ENCODE peak calls at places on chromosome 15, in six cellular contexts. Y is progenitor cell of endocrine pancreas, O is cardiac muscle cell, J is uterus, B is RWPE2, C is IMR-90. I is an unnamed sample.

GRCh38 chr15:61049934-61050333 is 179.2 kb downstream of the RORA start:
- DNase-seq in B (no peak), C (peak), O (no peak), J (no peak), Y (no peak), I (no peak)

GRCh38 chr15:77633913-77634265 is 1.2 kb upstream of the LINGO1 start:
- DNase-seq in C (no peak), O (peak), Y (no peak), J (no peak), B (no peak), I (no peak)

GRCh38 chr15:22919171-22919570 is 61.0 kb downstream of the CYFIP1 start:
- DNase-seq in Y (no peak), C (no peak), B (no peak), O (no peak), J (no peak), I (no peak)

GRCh38 chr15:45457641-45458539 is 64.7 kb downstream of the SLC30A4 start:
- DNase-seq in O (peak), Y (peak), B (no peak), J (peak), C (peak), I (peak)

GRCh38 chr15:82648257-82649103 is 1.3 kb upstream of the CPEB1 start:
- DNase-seq in J (peak), B (no peak), O (peak), Y (no peak), C (no peak), I (no peak)

GRCh38 chr15:85831415-85832113 is 36.8 kb upstream of the KLHL25 start:
- DNase-seq in O (peak), B (no peak), J (peak), C (peak), Y (peak), I (peak)

GRCh38 chr15:44029940-44030568 is 165.0 kb downstream of the FRMD5 start:
- DNase-seq in O (no peak), J (no peak), C (peak), B (no peak), Y (no peak), I (no peak)

GRCh38 chr15:65385868-65386253 is 8.1 kb upstream of the IGDCC3 start:
- DNase-seq in B (no peak), Y (no peak), C (no peak), O (no peak), J (peak), I (no peak)

GRCh38 chr15:35737521-35737920 is 191.6 kb upstream of the DPH6 start:
- DNase-seq in O (no peak), C (peak), J (no peak), B (no peak), Y (no peak), I (no peak)

GRCh38 chr15:68224546-68225250 is 4.8 kb downstream of the CLN6 start:
- DNase-seq in J (no peak), Y (no peak), O (no peak), B (peak), C (no peak), I (no peak)

GRCh38 chr15:84702961-84703482 is 12.9 kb downstream of the SEC11A start:
- DNase-seq in B (no peak), O (no peak), Y (no peak), J (peak), C (peak), I (no peak)

GRCh38 chr15:66882251-66883020 is 180.4 kb downstream of the SMAD6 start:
- DNase-seq in B (no peak), O (no peak), C (peak), J (peak), Y (no peak), I (no peak)

GRCh38 chr15:48913141-48913540 is 35.2 kb downstream of the EID1 start:
- DNase-seq in Y (no peak), B (no peak), J (no peak), O (no peak), C (no peak), I (no peak)
- TF ChIP-seq CTCF in Y (no peak), B (no peak), J (no peak), O (no peak), C (no peak), I (no peak)

DNA sequence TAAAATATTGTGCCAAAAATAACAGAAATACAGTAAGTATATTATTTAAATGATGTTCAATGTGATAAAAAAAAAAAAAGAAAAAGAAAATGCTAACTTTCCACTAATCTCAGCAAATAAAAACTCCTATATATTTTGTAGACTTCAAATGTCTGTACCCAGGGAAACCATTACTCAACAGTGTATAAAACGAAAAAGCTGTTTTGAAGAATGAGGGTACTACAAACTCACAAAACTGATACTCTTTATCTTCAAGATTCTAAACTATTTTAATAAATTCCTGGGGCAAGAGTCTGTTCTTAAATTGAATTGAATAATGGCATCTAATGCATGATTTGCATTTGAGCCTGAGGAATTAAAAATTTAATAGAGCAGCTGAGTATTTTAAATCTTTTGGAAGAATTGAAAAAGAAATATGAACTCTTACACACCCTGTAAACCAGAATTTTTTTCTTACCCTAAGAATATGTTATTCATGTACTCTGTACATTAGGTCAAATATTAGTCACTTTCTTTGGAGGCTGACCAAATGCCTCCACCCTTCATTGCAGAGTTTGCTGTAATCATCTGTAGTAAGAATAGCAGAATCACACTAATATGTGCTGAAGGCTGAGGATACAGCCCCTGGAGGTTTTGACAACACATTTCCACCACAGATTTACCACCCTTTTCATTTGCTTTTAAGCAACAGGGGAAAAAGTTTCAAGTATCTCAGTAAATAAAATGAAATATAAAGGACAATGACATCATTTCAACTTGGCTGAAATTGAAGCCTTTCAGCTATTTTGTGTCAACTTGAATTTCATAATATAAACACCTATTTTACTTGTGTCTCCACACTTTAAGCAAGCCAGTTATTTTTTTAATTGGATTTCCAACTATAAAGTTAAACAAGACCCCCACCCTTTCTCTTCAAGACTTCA is 79.7 kb downstream of the FBN1 start:
- DNase-seq in J (no peak), Y (no peak), O (no peak), B (no peak), C (peak), I (no peak)
- TF ChIP-seq CTCF in J (no peak), Y (no peak), O (no peak), B (no peak), C (peak), I (no peak)

GRCh38 chr15:31236184-31237041 is 90.2 kb upstream of the KLF13 start:
- DNase-seq in O (peak), B (peak), Y (no peak), C (peak), J (peak), I (no peak)
- TF ChIP-seq CTCF in O (no peak), B (peak), Y (no peak), C (no peak), J (no peak), I (no peak)

DNA sequence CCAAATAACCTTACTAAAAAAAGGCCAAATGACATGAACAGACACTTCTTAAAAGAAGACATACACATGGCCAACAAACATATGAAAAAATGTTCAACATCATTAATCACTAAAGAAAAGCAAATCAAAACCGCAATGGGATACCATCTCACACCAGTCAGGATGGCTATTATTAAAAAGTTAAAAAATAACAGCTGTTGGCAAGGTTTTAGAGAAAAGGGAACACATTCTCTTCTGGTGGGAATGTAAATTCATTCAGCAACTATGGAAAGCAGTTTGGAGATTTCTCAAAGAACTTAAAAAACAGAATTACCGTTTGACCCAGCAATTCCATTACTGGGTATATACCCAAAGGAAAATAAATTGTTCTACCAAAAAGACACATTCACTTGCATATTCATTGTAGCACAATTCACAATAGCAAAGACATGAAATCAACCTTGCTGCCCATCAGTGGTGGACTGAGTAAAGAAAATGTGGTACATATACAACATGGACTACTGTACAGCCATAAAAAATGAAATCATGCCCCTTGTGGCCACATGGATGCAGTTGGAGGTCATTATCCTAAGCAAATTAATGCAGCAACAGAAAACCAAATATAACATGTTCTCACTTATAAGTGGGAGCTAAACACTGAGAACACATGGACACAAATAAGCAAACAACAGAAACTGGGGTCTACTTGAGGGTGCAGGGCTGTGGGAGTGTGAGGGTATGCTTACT is 190.7 kb upstream of the MCTP2 start:
- DNase-seq in O (no peak), B (no peak), J (no peak), Y (no peak), C (no peak), I (no peak)
- TF ChIP-seq CTCF in O (no peak), B (peak), J (no peak), Y (peak), C (no peak), I (no peak)

GRCh38 chr15:32843211-32843907 is 125.6 kb downstream of the GREM1 start:
- DNase-seq in J (no peak), Y (no peak), C (no peak), B (no peak), O (no peak), I (no peak)

GRCh38 chr15:32838820-32839219 is 121.0 kb downstream of the GREM1 start:
- DNase-seq in B (no peak), Y (no peak), O (no peak), J (no peak), C (peak), I (no peak)

GRCh38 chr15:32842081-32842480 is 124.3 kb downstream of the GREM1 start:
- DNase-seq in Y (no peak), J (no peak), O (no peak), B (no peak), C (no peak), I (no peak)

GRCh38 chr15:32840481-32841245 is 122.9 kb downstream of the GREM1 start:
- DNase-seq in O (no peak), C (peak), J (no peak), B (no peak), Y (no peak), I (no peak)

DNA sequence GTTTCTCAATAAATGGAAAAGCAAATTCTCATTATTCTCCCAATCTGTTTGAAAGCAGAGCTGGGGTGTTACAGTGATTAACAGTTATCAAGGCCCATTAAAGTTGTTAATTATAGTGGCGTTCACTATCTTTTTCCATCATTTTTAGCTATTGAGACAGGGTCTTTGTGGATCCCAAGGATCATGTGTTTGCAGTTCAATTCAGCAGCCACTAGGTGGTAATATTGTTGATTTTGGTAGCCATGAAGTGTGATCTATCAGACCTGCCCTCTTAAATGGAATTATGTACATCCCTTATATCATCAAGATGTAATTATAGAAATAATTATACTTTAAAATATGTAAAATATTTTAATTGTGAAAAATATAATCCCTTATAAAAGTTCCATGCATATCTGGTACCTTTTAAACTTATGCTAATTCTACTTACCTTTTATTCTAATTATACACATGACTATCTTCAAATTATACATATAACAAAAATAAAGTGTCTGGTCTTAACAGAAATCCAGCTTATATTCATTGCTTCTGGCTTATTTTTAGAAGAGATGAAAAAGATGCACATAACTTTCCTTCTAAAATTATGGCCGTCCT is 126.4 kb downstream of the GREM1 start:
- DNase-seq in O (peak), Y (no peak), J (no peak), C (peak), B (no peak), I (no peak)
- TF ChIP-seq CTCF in O (peak), Y (peak), J (peak), C (peak), B (peak), I (peak)

GRCh38 chr15:33384307-33384706 is 73.5 kb downstream of the RYR3 start:
- DNase-seq in J (no peak), B (no peak), C (no peak), O (no peak), Y (no peak), I (no peak)
- TF ChIP-seq CTCF in J (no peak), B (no peak), C (no peak), O (no peak), Y (no peak), I (no peak)

DNA sequence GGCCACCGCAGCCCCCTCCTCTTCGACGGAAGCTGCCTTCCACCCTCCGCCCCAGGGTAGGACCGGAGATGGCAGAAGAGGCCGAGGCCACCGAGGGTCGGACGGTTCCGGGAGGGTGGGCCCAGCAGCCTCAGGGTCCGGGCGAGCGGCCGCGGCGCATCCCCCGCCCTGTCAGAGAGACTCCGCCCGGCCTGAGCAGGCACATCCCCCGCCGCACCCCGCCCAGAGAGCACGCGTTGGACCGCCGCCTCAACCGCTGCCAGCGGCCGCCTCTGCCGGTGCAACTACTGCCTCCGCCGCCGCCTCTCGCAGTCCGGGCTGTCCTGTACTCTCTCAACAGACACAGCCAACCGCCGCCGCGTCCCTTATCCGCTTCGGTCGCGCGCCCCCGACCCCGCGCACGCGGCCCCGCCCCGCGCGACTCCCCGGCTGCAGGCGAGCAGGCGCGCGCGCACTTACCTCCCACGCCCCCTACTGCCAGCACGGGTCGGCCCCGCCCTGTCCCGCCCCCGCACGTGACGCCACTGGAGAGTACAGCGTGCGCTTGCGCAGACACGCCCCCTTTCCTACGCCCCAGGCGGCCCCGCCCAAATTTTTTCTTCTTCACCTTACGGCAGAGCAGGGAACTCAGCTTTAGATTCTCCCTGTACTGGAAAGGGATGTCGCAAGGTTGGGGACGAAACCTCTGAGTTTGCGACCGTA is at the start of gene MYO9A:
- DNase-seq in Y (peak), J (peak), B (peak), O (peak), C (peak), I (peak)
- TF ChIP-seq CTCF in Y (no peak), J (no peak), B (peak), O (no peak), C (no peak), I (peak)

DNA sequence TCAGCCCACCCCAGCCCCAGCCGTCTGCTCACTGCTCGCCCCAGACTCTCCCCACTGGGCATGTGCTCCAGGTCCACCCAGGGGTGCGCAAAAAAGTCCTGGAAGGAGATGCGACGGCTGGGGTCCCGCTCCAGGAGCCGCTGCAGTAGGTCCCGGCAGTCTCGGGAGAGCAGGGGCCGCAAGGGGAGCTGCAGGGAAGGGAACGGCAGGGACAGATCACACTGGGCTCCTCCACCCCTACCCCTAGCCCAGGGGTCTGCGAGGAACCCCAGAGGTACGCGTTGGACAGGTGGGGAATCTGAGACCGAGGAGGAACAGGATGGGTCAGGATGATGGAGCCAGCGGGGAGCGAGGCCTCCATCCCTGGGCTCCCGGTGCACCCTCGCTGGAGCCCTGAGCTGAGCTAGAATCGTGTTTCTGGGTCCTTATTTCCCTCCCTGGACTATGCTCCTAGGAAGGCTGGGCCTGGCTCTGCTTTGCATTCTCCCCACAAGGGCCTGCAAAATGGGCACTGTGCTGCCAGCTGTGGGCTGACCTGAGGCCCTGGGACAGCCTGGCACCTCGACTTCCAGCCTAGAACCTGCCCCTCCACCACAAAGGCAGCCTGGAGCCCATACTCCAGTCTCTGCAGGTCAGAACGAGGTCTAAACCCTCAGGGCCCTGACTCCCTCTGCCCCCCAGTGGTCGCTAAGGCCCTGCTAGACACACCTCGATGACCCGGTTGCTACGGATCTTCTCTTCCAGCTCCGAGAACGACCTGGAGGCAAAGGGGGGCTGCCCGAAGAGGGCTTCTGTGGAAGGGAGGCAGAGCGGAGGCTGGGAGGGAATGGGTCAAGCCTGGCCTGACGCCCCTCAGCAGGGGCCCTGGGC is 3.2 kb downstream of the ULK3 start:
- DNase-seq in C (no peak), J (no peak), B (peak), O (no peak), Y (no peak), I (no peak)
- TF ChIP-seq CTCF in C (no peak), J (no peak), B (peak), O (no peak), Y (no peak), I (no peak)